ENCODE peak calls at places on chromosomes 7 and 10, in five cellular contexts. R, H, E, Q and N are unnamed samples.

GRCh38 chr7:156475666-156476065 is 164.9 kb upstream of the RNF32 start:
- DNase-seq in E (no peak), R (no peak), H (no peak), Q (no peak), N (no peak)

GRCh38 chr10:110617455-110618162 is 26.5 kb upstream of the RBM20 start:
- DNase-seq in E (no peak), R (no peak), H (no peak), Q (no peak), N (no peak)

GRCh38 chr10:48523820-48524758 is 80.8 kb downstream of the ARHGAP22 start:
- DNase-seq in R (no peak), Q (no peak), H (peak; percentile 95), E (no peak), N (peak; percentile 85)

GRCh38 chr10:43233601-43234430 is 33.0 kb downstream of the RASGEF1A start:
- DNase-seq in Q (no peak), E (no peak), H (no peak), R (no peak), N (no peak)

GRCh38 chr7:48537561-48537960 is 366.3 kb downstream of the ABCA13 start:
- DNase-seq in E (no peak), Q (no peak), H (no peak), R (no peak), N (no peak)

GRCh38 chr7:69162931-69163330 is 435.3 kb upstream of the AUTS2 start:
- DNase-seq in H (no peak), E (no peak), Q (no peak), R (no peak), N (no peak)

GRCh38 chr7:134113655-134114054 is 13.5 kb upstream of the LRGUK start:
- DNase-seq in Q (no peak), H (no peak), E (no peak), R (no peak), N (no peak)

GRCh38 chr7:85261341-85261740 is 74.5 kb upstream of the SEMA3D start:
- DNase-seq in E (no peak), R (no peak), H (no peak), Q (no peak), N (no peak)

GRCh38 chr7:129188372-129188891 is at the start of gene SMO:
- DNase-seq in Q (no peak), H (peak; percentile 96), E (peak; percentile 54), R (peak; percentile 55), N (peak; percentile 54)

GRCh38 chr7:129186749-129187260 is 1.6 kb upstream of the SMO start:
- DNase-seq in Q (no peak), R (no peak), H (no peak), E (no peak), N (no peak)

GRCh38 chr7:129189661-129190310 is 1.4 kb downstream of the SMO start:
- DNase-seq in Q (no peak), R (no peak), H (no peak), E (no peak), N (no peak)

GRCh38 chr7:129188892-129189660 is 643 bp downstream of the SMO start:
- DNase-seq in Q (no peak), R (no peak), H (peak; percentile 89), E (no peak), N (no peak)

DNA sequence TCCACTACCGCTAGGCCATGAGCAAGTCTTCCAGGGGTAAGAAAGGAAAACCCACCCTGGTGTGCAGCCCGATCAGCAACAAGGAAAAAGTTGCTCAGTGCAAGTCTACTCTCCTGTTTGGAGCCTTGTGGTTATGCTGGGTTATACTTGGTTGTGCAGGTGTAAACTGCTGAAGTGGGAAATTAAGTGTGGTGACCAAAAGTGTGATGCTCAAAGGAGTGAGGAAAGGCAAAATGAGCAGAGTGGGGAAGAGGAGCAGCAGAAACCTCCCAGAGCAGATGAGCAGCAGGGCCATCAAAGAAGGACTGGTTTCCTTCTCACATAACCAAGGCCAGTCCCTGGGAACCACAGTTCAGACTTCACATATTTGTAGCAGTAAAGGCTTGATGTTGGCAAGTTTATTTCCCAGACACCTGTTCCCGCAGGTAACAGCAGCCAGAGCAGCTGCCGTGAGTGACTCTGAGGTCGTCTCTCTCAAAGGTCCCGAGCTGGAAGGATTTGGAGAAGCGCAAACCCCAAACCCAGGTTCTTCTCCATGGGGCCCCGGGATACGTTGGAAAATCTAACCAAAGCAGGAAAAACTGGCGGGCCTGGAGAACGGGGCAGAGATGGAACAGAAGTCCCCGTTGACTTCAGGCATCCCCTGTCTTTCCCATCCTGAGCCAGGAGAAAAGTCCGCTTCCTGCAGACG is 607 bp upstream of the SMO start:
- DNase-seq in Q (no peak), H (no peak), R (no peak), E (no peak), N (no peak)
- H2AFZ ChIP-seq in Q (peak overlapping the region; percentile 75), H (peak overlapping the region; percentile 90), R (peak overlapping the region; percentile 20), E (peak overlapping the region; percentile 30), N (no peak overlapping the region)

DNA sequence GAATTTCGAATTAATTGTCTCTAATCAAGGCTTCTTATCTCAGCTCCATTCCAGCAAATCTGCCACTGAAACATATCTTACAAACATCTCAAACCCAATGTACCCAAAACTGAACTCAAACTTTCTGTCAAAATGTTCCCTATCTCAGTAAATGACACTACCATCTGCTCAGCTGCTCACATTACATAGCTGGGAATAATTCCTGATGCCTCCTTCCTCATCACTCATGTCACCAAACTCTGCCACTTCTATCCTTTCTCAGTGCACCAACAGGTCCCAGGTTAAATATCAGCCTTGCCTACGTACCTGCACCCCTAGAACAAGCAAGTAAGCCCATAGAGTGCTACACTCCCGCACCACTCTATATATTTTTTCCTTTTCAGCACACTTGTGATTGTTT is 12.4 kb downstream of the WAPL start:
- DNase-seq in Q (no peak), R (no peak), E (no peak), H (no peak), N (no peak)
- H3K9ac ChIP-seq in Q (no peak overlapping the region), R (no peak overlapping the region), E (no peak overlapping the region), H (no peak overlapping the region), N (no peak overlapping the region)

DNA sequence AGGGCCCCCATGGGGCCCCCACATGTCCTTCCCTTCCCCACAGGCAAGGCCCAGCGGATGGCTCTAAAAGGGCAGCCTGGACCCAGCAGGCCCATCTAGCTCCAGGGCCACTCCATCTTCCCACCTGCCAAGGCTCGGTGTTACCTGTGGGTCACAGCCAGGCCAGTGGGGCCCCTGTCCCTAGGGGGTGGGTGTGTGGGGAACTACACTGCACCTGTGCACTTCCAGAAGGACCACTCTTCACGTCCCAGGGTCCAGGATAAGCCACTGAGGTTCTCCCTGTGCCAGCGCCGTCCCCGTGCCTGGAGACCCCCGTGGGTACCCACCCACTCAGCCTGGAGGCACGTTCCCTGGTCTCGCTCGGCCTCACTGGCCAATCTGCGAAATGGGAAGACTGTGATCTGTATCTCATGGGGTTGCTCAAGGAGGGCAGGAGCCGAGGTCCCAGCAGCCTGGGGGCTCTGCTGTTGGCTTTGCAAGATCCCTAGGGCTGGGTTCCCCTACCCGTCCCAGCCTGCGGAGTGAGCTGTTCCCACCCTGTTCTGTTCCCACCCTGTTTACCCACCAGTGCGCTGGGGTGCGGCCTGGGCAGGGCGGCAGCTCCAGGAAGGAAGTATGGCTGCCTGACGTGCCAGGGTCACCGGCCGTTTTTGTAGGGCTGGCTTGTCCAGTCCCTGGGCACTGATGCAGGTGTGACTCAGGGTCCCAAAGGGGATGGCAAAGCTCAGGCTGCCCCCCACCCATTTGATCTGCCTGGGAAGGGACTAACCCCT is 4.6 kb downstream of the PWWP2B start:
- DNase-seq in R (no peak), H (no peak), E (no peak), Q (no peak), N (no peak)
- TF ChIP-seq GABPA in R (no peak), H (no peak), E (no peak), Q (no peak), N (no peak)

GRCh38 chr10:75253281-75254220 is 17.8 kb upstream of the COMTD1 start:
- DNase-seq in Q (no peak), R (no peak), H (no peak), E (no peak), N (no peak)

GRCh38 chr10:75246506-75246905 is 10.7 kb upstream of the COMTD1 start:
- DNase-seq in E (no peak), H (no peak), R (no peak), Q (no peak), N (no peak)

GRCh38 chr10:75254739-75255138 is 19.0 kb upstream of the COMTD1 start:
- DNase-seq in Q (no peak), E (no peak), H (no peak), R (no peak), N (no peak)

GRCh38 chr10:75247797-75248196 is 12.0 kb upstream of the COMTD1 start:
- DNase-seq in H (no peak), E (no peak), R (no peak), Q (no peak), N (no peak)

GRCh38 chr10:75250934-75251333 is 15.2 kb upstream of the COMTD1 start:
- DNase-seq in E (no peak), Q (no peak), R (no peak), H (no peak), N (no peak)
- H2AFZ ChIP-seq in E (no peak overlapping the region), Q (no peak overlapping the region), R (no peak overlapping the region), H (no peak overlapping the region), N (no peak overlapping the region)